ENCODE peak calls at places on chromosome 22, in eight cellular contexts. I is A549, T is H1, K is IMR-90, N is mammary epithelial cell, B is heart right ventricle, E is left ventricle myocardium inferior, L is cardiac muscle cell. R is an unnamed sample.

GRCh38 chr22:17570851-17571631 is 7.7 kb downstream of the SLC25A18 start:
- DNase-seq in I (no peak), T (no peak), K (peak; percentile 83), N (peak; percentile 53), B (peak; percentile 78), E (peak; percentile 92), L (peak; percentile 17), R (peak; percentile 49)

GRCh38 chr22:49967333-49968241 is 7.0 kb downstream of the PIM3 start:
- DNase-seq in I (no peak), T (peak; percentile 46), K (no peak), N (no peak), B (peak; percentile 58), E (peak; percentile 49), L (peak; percentile 42), R (peak; percentile 53)

GRCh38 chr22:46066691-46067090 is 83.6 kb upstream of the PPARA start:
- DNase-seq in I (no peak), T (no peak), K (no peak), N (peak; percentile 74), B (no peak), E (peak; percentile 11), L (no peak), R (no peak)

GRCh38 chr22:48423481-48423901 is 1404.2 kb downstream of the BRD1 start:
- DNase-seq in I (no peak), T (no peak), K (no peak), N (no peak), B (no peak), E (no peak), L (no peak), R (no peak)

GRCh38 chr22:40855104-40855959 is 1.1 kb downstream of the ST13 start:
- DNase-seq in I (no peak), T (no peak), K (no peak), N (peak; percentile 35), B (no peak), E (no peak), L (no peak), R (peak; percentile 23)

GRCh38 chr22:40507491-40507890 is 129.0 kb downstream of the MRTFA start:
- DNase-seq in I (no peak), T (no peak), K (no peak), N (no peak), B (no peak), E (no peak), L (no peak), R (no peak)

GRCh38 chr22:45885941-45886395 is 91.0 kb downstream of the WNT7B start:
- DNase-seq in I (no peak), T (no peak), K (no peak), N (no peak), B (no peak), E (peak; percentile 18), L (no peak), R (no peak)

GRCh38 chr22:46027219-46028068 is 50.5 kb upstream of the WNT7B start:
- DNase-seq in I (no peak), T (no peak), K (no peak), N (no peak), B (no peak), E (peak; percentile 74), L (peak; percentile 57), R (peak; percentile 78)

GRCh38 chr22:46748948-46749681 is 11.1 kb upstream of the CERK start:
- DNase-seq in I (no peak), T (no peak), K (peak; percentile 49), N (no peak), B (no peak), E (no peak), L (no peak), R (no peak)

GRCh38 chr22:23085785-23086184 is 15.5 kb downstream of the GNAZ start:
- DNase-seq in I (no peak), T (no peak), K (no peak), N (no peak), B (no peak), E (no peak), L (no peak), R (no peak)

GRCh38 chr22:23086787-23087186 is 16.5 kb downstream of the GNAZ start:
- DNase-seq in I (no peak), T (no peak), K (no peak), N (no peak), B (no peak), E (no peak), L (no peak), R (no peak)

GRCh38 chr22:23084453-23085350 is 14.4 kb downstream of the GNAZ start:
- DNase-seq in I (no peak), T (no peak), K (no peak), N (no peak), B (no peak), E (no peak), L (no peak), R (no peak)

GRCh38 chr22:23086263-23086662 is 15.9 kb downstream of the GNAZ start:
- DNase-seq in I (no peak), T (no peak), K (no peak), N (no peak), B (no peak), E (no peak), L (no peak), R (no peak)

DNA sequence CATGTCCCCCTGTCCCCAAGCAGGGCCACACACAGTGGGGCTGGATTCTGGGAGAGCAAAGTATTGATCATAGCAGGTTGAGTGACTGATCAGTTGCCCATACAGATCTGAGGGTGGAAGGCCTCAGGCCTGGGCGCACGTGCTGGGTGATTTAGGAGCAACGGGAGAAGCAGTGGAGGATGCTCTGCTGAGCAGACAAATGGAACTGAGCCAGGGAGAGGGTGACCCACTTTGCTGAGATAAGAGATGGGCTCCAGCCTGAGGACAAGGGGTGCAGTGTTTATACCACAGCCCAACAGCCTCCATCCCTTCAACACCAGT is 15.0 kb downstream of the GNAZ start:
- DNase-seq in I (no peak), T (no peak), K (no peak), N (no peak), B (no peak), E (no peak), L (no peak), R (no peak)
- H3K4me1 ChIP-seq in I (peaks cover 7% of the 10 kb centered on the region), T (peaks cover 2% of the 10 kb centered on the region), K (no peaks in the 10 kb centered on the region), N (no peaks in the 10 kb centered on the region), B (no peaks in the 10 kb centered on the region), E (no peaks in the 10 kb centered on the region), L (no peaks in the 10 kb centered on the region), R (no peaks in the 10 kb centered on the region)

GRCh38 chr22:30968015-30968923 is at the start of gene MORC2:
- DNase-seq in I (peak; percentile 27), T (no peak), K (peak; percentile 15), N (no peak), B (peak; percentile 73), E (no peak), L (no peak), R (peak; percentile 79)

GRCh38 chr22:30968924-30969531 is at the start of gene TUG1:
- DNase-seq in I (peak; percentile 95), T (peak; percentile 93), K (peak; percentile 98), N (peak; percentile 97), B (peak; percentile 99), E (peak; percentile 99), L (peak; percentile 98), R (peak; percentile 99)

GRCh38 chr22:30964858-30965257 is 3.7 kb downstream of the MORC2 start:
- DNase-seq in I (no peak), T (no peak), K (no peak), N (no peak), B (no peak), E (no peak), L (no peak), R (no peak)

GRCh38 chr22:30970356-30970746 is 1.3 kb downstream of the TUG1 start:
- DNase-seq in I (no peak), T (no peak), K (no peak), N (no peak), B (no peak), E (no peak), L (no peak), R (no peak)

GRCh38 chr22:30969532-30970355 is 679 bp downstream of the TUG1 start:
- DNase-seq in I (peak; percentile 6), T (no peak), K (peak; percentile 44), N (peak; percentile 39), B (peak; percentile 29), E (peak; percentile 38), L (no peak), R (peak; percentile 65)
- H3K9me3 ChIP-seq in I (peaks cover 54% of the 10 kb centered on the region), T (peaks cover 4% of the 10 kb centered on the region), K (peaks cover 11% of the 10 kb centered on the region), N (peaks cover 10% of the 10 kb centered on the region), B (peaks cover 40% of the 10 kb centered on the region), E (peaks cover 62% of the 10 kb centered on the region), L (no peaks in the 10 kb centered on the region), R (peaks cover 28% of the 10 kb centered on the region)

DNA sequence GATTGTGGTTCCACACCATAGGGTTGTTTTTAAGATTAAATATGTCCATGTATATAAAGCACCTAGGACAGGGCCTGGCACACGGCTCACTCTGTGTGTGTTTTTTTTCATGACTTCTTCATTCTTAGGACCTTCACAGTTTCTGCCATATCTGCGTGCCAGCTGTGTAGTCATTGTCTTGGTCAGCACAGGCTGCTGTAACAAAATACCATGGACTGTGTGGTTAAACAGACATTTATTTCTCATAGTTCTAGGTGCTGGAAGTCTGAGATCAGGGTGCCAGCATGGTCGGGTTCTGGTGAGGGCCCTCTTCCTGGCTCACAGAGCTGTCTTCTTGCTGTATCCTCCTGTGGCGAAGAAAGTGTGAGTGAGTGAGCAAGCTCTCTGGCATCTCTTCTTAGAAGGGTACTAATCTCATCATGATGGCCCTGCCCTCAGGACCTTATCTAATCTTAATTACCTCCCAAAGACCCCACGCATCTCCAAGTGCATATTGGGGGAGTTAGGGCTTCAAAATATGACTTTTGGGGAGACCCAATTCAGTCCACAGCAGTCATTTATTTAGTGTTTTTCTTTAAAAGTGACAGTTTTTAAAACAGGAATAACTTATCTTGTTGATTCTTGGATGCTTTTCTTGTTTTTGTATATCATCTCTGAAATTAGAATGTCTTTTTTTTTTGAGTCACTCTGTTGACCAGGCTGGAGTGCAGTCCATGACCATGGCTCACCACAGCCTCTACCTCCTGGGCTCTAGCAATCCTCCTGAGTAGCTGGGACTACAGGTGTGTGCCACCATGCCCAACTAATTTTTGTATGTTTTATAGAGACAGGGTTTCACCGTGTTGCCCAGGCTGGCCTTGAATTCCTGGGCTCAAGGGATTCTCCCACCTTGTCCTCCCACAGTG is 70.9 kb downstream of the ZNRF3 start:
- DNase-seq in I (no peak), T (no peak), K (no peak), N (no peak), B (no peak), E (no peak), L (no peak), R (no peak)
- H3K4me1 ChIP-seq in I (peaks cover 62% of the 10 kb centered on the region), T (peaks cover 2% of the 10 kb centered on the region), K (peaks cover 12% of the 10 kb centered on the region), N (peaks cover 4% of the 10 kb centered on the region), B (peaks cover 24% of the 10 kb centered on the region), E (peaks cover 50% of the 10 kb centered on the region), L (peaks cover 47% of the 10 kb centered on the region), R (peaks cover 35% of the 10 kb centered on the region)

GRCh38 chr22:31062566-31063230 is 18.4 kb upstream of the SMTN start:
- DNase-seq in I (no peak), T (no peak), K (no peak), N (peak; percentile 88), B (no peak), E (no peak), L (no peak), R (no peak)

GRCh38 chr22:31055322-31056159 is 25.6 kb upstream of the SMTN start:
- DNase-seq in I (peak; percentile 92), T (no peak), K (peak; percentile 99), N (peak; percentile 96), B (peak; percentile 79), E (peak; percentile 85), L (peak; percentile 69), R (peak; percentile 98)

DNA sequence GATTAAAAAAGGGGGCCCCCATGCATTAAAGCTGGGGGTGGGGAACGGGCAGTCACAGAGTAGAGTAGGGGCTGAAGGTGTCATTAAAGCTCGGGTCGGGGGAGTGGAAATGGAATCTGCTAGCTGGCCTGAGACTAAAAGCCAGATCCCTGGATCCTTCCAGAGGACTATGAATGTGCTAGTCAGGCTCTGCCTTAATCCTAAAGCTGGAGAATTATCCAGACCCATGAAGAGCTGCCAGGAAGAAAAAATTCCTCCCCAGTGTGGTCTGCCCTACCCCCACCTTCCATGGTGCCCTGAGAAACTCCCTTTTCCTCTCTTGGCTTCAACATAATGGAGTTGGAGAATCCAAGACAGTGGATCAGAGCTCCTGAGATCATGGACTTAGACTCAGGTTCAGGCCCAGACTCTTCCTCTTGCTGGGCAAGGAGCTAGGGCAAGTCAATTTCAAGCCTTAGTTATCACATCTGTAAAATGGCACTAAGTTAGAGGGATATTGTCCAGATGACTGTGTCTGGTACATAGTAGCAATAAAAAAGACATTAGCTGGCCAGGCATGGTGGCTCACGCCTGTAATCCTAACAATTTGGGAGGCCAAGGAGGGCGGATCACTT is 24.0 kb upstream of the SMTN start:
- DNase-seq in I (no peak), T (no peak), K (no peak), N (no peak), B (no peak), E (no peak), L (no peak), R (no peak)
- H3K9me3 ChIP-seq in I (no peaks in the 10 kb centered on the region), T (no peaks in the 10 kb centered on the region), K (no peaks in the 10 kb centered on the region), N (no peaks in the 10 kb centered on the region), B (no peaks in the 10 kb centered on the region), E (no peaks in the 10 kb centered on the region), L (no peaks in the 10 kb centered on the region), R (no peaks in the 10 kb centered on the region)

R was measured in hepatocyte.